ENCODE peak calls at places on chromosome 16, in nine cellular contexts. H is breast epithelium; V is cardiac muscle cell; Z is mucosa of descending colon; Q is AG04449; K is neural crest cell; M is stomach; T is right atrium auricular region; Y is CD8-positive, alpha-beta T cell. I is an unnamed sample.

GRCh38 chr16:23830276-23830675 is 5.5 kb upstream of the PRKCB start:
- DNase-seq in T (no peak), K (no peak), Z (no peak), M (no peak), Y (no peak), H (no peak), V (no peak), Q (no peak), I (no peak)

GRCh38 chr16:86232496-86232895 is 277.8 kb upstream of the FOXF1 start:
- DNase-seq in Z (no peak), V (no peak), H (no peak), M (no peak), K (no peak), T (no peak), Y (no peak), Q (no peak), I (no peak)

GRCh38 chr16:2159052-2159838 is 3.7 kb downstream of the TRAF7 start:
- DNase-seq in M (peak), Y (no peak), V (no peak), K (no peak), Q (no peak), Z (peak), H (no peak), T (peak), I (no peak)

GRCh38 chr16:72829846-72830620 is 217.9 kb downstream of the ZFHX3 start:
- DNase-seq in T (no peak), M (no peak), Y (no peak), K (no peak), H (no peak), V (no peak), Q (no peak), Z (no peak), I (no peak)

GRCh38 chr16:27174007-27174406 is 29.3 kb upstream of the KDM8 start:
- DNase-seq in V (no peak), K (no peak), Z (peak), H (no peak), Q (no peak), T (no peak), Y (peak), M (no peak), I (no peak)

GRCh38 chr16:72480926-72481325 is 309.0 kb upstream of the PMFBP1 start:
- DNase-seq in Y (no peak), K (no peak), T (no peak), V (no peak), Z (no peak), M (no peak), H (no peak), Q (no peak), I (no peak)

GRCh38 chr16:14298374-14299122 is 227.4 kb downstream of the MRTFB start:
- DNase-seq in Z (no peak), Q (no peak), K (no peak), M (no peak), H (no peak), V (no peak), Y (no peak), T (no peak), I (no peak)

GRCh38 chr16:2008009-2008526 is 1.6 kb downstream of the ZNF598 start:
- DNase-seq in Y (no peak), Z (peak), V (no peak), M (no peak), T (no peak), H (peak), Q (no peak), K (no peak), I (no peak)

GRCh38 chr16:57138281-57138935 is 46.0 kb downstream of the CPNE2 start:
- DNase-seq in T (no peak), V (no peak), H (no peak), Q (no peak), M (no peak), K (no peak), Z (peak), Y (no peak), I (no peak)

GRCh38 chr16:46970089-46970488 is 3.4 kb downstream of the DNAJA2 start:
- DNase-seq in K (no peak), Z (no peak), Y (no peak), M (peak), V (peak), T (no peak), Q (no peak), H (no peak), I (no peak)

GRCh38 chr16:86929149-86929871 is 351.0 kb downstream of the FOXL1 start:
- DNase-seq in K (no peak), Q (no peak), Y (no peak), M (no peak), Z (no peak), H (peak), T (peak), V (peak), I (no peak)

GRCh38 chr16:87046235-87046634 is 271.0 kb downstream of the C16orf95 start:
- DNase-seq in Y (no peak), V (no peak), H (no peak), K (no peak), T (no peak), Z (no peak), Q (no peak), M (no peak), I (no peak)

GRCh38 chr16:695355-696089 is 5.3 kb upstream of the WDR24 start:
- DNase-seq in K (no peak), T (no peak), V (peak), Z (peak), H (peak), Q (no peak), Y (peak), M (peak), I (no peak)

GRCh38 chr16:59733321-59733720 is 999.2 kb upstream of the GOT2 start:
- DNase-seq in K (no peak), T (no peak), Z (no peak), Y (no peak), Q (no peak), H (no peak), M (no peak), V (no peak), I (no peak)

GRCh38 chr16:83272201-83272600 is 535.6 kb upstream of the HSBP1 start:
- DNase-seq in T (no peak), Z (no peak), V (no peak), M (no peak), Y (no peak), H (no peak), K (no peak), Q (peak), I (no peak)

GRCh38 chr16:83270640-83271039 is 537.1 kb upstream of the HSBP1 start:
- DNase-seq in H (no peak), Q (no peak), T (no peak), M (no peak), V (no peak), Z (no peak), Y (no peak), K (no peak), I (no peak)

GRCh38 chr16:83271123-83271522 is 536.7 kb upstream of the HSBP1 start:
- DNase-seq in V (no peak), T (no peak), K (no peak), Q (no peak), M (no peak), Y (no peak), H (no peak), Z (no peak), I (no peak)

GRCh38 chr16:83272843-83273242 is 534.9 kb upstream of the HSBP1 start:
- DNase-seq in Z (no peak), V (no peak), Y (no peak), M (no peak), Q (no peak), T (no peak), K (no peak), H (no peak), I (no peak)

GRCh38 chr16:83273504-83274173 is 534.1 kb upstream of the HSBP1 start:
- DNase-seq in M (no peak), V (no peak), K (no peak), Q (no peak), T (no peak), Y (no peak), H (no peak), Z (no peak), I (no peak)
- TF ChIP-seq CTCF in M (no peak), V (no peak), K (no peak), Q (no peak), T (no peak), Y (no peak), H (no peak), Z (no peak), I (no peak)

DNA sequence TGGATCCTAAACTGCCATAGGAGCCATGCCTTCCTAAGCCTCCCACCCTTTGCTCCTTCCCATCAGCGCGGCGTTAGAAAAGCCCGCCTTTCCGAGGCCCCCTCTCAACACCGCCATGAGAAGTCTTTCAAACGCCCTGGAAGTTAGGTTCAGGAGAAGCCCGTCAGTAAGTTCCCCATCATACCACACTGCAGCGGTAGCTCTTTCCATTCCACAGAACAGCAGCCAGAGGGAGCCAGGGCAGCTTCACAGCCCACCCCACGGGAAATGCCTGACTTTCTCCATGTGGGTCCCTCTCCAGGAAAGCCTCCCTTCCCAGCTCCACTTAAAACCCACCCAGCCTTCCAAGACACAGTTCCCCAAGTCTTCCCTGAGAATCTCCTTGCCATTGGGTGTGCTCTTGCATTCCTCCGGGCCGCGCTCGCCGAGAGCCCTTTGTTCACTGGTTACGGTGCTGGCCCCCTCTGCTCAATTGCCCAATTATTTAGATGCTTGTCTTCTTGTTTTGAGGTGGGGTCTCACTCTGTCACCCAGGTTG is 28.7 kb downstream of the KIAA0513 start:
- DNase-seq in H (no peak), Q (no peak), T (peak), Z (no peak), M (no peak), Y (no peak), V (peak), K (no peak), I (no peak)
- TF ChIP-seq CTCF in H (no peak), Q (peak), T (peak), Z (no peak), M (no peak), Y (no peak), V (peak), K (no peak), I (no peak)

GRCh38 chr16:15888072-15888976 is at the start of gene CEP20:
- DNase-seq in K (peak), T (peak), H (peak), Y (peak), M (peak), Z (peak), Q (peak), V (peak), I (peak)
- TF ChIP-seq CTCF in K (peak), T (peak), H (peak), Y (no peak), M (no peak), Z (no peak), Q (peak), V (peak), I (no peak)

GRCh38 chr16:25148568-25149215 is 37.1 kb downstream of the LCMT1 start:
- DNase-seq in M (no peak), Q (no peak), K (no peak), Y (no peak), T (no peak), V (peak), H (no peak), Z (no peak), I (no peak)

GRCh38 chr16:25141648-25142047 is 30.1 kb downstream of the LCMT1 start:
- DNase-seq in M (no peak), V (no peak), Y (no peak), Q (peak), K (no peak), H (no peak), Z (no peak), T (no peak), I (no peak)

GRCh38 chr16:25138130-25138529 is 26.6 kb downstream of the LCMT1 start:
- DNase-seq in V (no peak), K (no peak), M (no peak), Y (no peak), T (no peak), Q (no peak), Z (no peak), H (no peak), I (no peak)

GRCh38 chr16:25140459-25140858 is 28.9 kb downstream of the LCMT1 start:
- DNase-seq in H (no peak), M (no peak), T (no peak), K (no peak), Y (no peak), Z (no peak), Q (no peak), V (no peak), I (no peak)

GRCh38 chr16:25143898-25144297 is 32.4 kb downstream of the LCMT1 start:
- DNase-seq in H (no peak), K (no peak), Q (no peak), Z (peak), T (no peak), M (no peak), V (no peak), Y (no peak), I (no peak)
- TF ChIP-seq CTCF in H (no peak), K (peak), Q (no peak), Z (peak), T (peak), M (no peak), V (peak), Y (no peak), I (no peak)

DNA sequence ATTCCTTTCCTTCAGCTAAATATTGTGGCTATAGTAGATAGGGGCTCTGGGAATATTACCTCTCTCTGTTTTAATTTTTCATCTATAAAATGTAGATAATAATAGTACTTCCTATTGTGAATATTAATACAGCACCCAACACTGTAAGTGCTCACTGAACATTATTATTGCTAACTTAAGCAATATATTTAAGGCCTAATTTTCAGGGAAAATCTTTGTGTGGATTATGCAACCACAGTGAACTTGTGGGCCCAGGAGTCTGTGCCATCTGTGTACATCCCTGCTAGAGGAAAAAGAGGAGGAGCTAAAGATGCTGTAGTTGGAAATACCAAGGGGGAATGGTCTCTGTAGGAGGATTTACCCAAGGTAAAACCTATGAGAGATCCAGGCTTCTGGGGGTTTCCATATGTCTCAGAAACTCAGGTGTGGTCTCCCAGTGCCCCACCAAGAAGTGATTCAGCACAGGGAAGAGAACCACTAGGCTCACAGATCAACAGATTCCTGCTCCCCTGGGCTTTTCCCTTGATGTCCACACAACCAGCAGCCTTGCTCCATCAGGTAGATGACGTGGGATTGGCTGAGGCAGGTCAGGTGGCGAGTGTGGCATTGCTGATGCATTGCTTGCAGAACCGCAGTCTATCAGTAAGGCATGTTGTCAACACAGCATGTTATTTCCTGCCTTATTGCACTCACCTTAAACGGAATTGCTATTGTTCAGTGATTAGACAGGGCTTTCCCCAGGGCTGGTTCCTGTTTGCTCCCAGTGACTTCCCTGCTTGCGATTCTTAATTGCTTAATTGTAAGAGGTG is 1.6 kb upstream of the N4BP1 start:
- DNase-seq in V (no peak), Q (no peak), M (peak), Z (no peak), T (peak), Y (peak), H (no peak), K (no peak), I (no peak)
- TF ChIP-seq CTCF in V (no peak), Q (no peak), M (no peak), Z (no peak), T (no peak), Y (no peak), H (no peak), K (no peak), I (no peak)

GRCh38 chr16:88575251-88575650 is 5.0 kb downstream of the ZC3H18 start:
- DNase-seq in Y (no peak), Q (no peak), V (no peak), K (no peak), T (no peak), M (no peak), Z (no peak), H (no peak), I (no peak)
- TF ChIP-seq CTCF in Y (no peak), Q (no peak), V (no peak), K (no peak), T (no peak), M (no peak), Z (no peak), H (no peak), I (no peak)

DNA sequence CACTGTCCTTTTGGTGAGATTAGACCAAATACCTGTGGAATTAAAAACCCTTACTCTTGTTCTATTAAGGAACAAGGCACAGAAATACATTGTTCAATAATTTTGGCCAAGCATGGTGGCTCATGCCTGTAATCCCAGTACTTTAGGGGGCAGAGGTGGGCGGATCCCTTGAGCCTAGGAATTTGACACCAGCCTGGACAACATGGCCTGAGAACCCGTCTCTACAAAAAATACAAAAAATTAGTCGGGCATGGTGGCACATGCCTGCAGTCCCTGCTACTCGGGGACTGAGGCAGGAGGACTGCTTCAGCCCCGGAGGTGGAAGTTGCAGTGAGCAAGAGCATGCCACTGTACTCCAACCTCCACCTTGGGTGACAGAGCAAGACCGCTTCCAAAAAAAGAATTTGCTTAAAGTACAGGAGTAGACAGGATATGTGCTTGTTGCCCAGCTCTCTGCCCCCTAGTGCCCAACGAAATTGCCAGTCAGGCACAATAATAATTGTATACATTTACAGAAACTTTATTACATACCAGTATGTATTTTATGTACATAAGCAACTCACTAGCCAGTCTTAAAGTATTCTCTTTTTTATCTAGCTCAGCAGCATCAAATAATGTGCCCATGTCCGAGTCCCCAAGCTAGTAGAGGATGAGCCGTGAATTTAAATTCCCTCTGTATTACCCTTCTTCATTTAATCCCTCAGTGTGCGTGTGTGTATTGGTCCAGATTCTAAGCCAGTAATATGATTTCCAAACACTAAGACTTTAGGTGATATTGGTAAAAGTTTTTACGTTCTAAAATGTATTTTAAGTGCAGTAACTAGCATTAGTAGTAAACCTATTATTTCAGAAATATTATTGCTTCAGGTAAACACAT is 1.4 kb downstream of the THUMPD1 start:
- DNase-seq in M (no peak), H (no peak), V (no peak), K (no peak), T (no peak), Y (no peak), Z (no peak), Q (no peak), I (no peak)
- TF ChIP-seq CTCF in M (no peak), H (no peak), V (peak), K (peak), T (peak), Y (peak), Z (no peak), Q (peak), I (no peak)

DNA sequence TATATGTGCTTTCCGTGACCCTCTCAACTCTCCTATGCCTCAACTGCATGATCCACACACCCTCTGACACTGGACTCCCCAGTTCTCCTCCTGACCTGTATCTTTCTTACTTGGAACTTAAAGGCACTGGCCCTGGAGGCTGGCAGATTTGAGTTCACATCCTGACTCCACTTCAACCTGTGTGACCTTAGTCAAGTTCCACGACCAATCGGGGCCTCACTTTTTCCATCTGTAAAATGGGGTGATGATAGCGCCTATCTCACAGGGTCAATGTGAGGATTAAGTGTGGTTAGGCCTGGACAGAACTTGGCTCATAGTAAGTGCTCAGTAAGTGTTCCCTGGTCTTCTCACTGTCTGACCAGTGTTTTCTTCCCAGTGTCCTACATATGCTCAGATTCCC is 25.1 kb downstream of the MARF1 start:
- DNase-seq in T (no peak), H (no peak), Q (no peak), V (no peak), Z (no peak), M (no peak), Y (no peak), K (no peak), I (no peak)
- TF ChIP-seq CTCF in T (no peak), H (no peak), Q (no peak), V (no peak), Z (no peak), M (no peak), Y (no peak), K (no peak), I (no peak)

GRCh38 chr16:3305109-3306068 is at the start of the genes TIGD7 and ZNF75A:
- DNase-seq in Y (peak), K (peak), V (peak), T (peak), Q (peak), M (peak), H (peak), Z (peak), I (no peak)
- TF ChIP-seq CTCF in Y (no peak), K (peak), V (peak), T (peak), Q (peak), M (no peak), H (peak), Z (peak), I (no peak)